ENCODE peak calls at places on chromosome 21, in seven cellular contexts. G is esophagus muscularis mucosa; D is lower lobe of right lung; R is neuronal stem cell; L is PC-9; K is GM23338; J is CD8-positive, alpha-beta memory T cell. C is an unnamed sample.
A peak's percentile ranks its signal among the peaks of the same experiment; 100 is the strongest.

GRCh38 chr21:42040411-42041180 is 30.4 kb upstream of the ZBTB21 start:
- DNase-seq in R (no peak), G (no peak), D (peak; percentile 24), J (no peak), L (peak; percentile 90), K (no peak), C (no peak)

GRCh38 chr21:25639167-25639921 is at the start of gene JAM2:
- DNase-seq in K (peak; percentile 75), J (peak; percentile 23), D (peak; percentile 48), R (peak; percentile 51), L (no peak), G (no peak), C (peak; percentile 3)

GRCh38 chr21:18893411-18893810 is 489.8 kb upstream of the TMPRSS15 start:
- DNase-seq in J (no peak), R (no peak), L (no peak), G (no peak), K (no peak), D (no peak), C (no peak)

GRCh38 chr21:42799948-42800347 is 79.4 kb downstream of the WDR4 start:
- DNase-seq in L (no peak), R (no peak), J (no peak), D (no peak), G (no peak), K (no peak), C (no peak)

GRCh38 chr21:42777064-42777756 is 102.1 kb downstream of the WDR4 start:
- DNase-seq in L (no peak), J (no peak), K (no peak), R (no peak), D (peak; percentile 22), G (no peak), C (no peak)

GRCh38 chr21:21387891-21388290 is 389.7 kb downstream of the NCAM2 start:
- DNase-seq in R (no peak), G (no peak), J (no peak), K (no peak), D (no peak), L (no peak), C (no peak)

GRCh38 chr21:40130476-40130875 is 263.2 kb downstream of the PCP4 start:
- DNase-seq in J (no peak), G (no peak), D (no peak), L (no peak), R (no peak), K (no peak), C (no peak)

GRCh38 chr21:38264581-38264980 is 7.8 kb downstream of the KCNJ15 start:
- DNase-seq in D (no peak), J (no peak), R (no peak), G (no peak), K (no peak), L (no peak), C (no peak)

GRCh38 chr21:25573409-25574206 is 33.7 kb downstream of the MRPL39 start:
- DNase-seq in R (no peak), J (peak; percentile 3), G (no peak), K (no peak), L (peak; percentile 56), D (no peak), C (peak; percentile 65)

GRCh38 chr21:29786509-29786908 is 153.3 kb downstream of the GRIK1 start:
- DNase-seq in J (no peak), L (no peak), K (no peak), D (no peak), G (no peak), R (no peak), C (no peak)

GRCh38 chr21:42114646-42115045 is 43.5 kb downstream of the UMODL1 start:
- DNase-seq in G (no peak), D (no peak), R (no peak), J (no peak), K (no peak), L (no peak), C (no peak)

GRCh38 chr21:36079010-36079649 is 9.3 kb downstream of the CBR1 start:
- DNase-seq in D (peak; percentile 63), G (no peak), R (no peak), K (no peak), J (no peak), L (no peak), C (no peak)

GRCh38 chr21:32412998-32413504 is 545 bp downstream of the EVA1C start:
- DNase-seq in R (no peak), K (peak; percentile 63), G (no peak), J (no peak), L (no peak), D (peak; percentile 80), C (no peak)

GRCh38 chr21:37536616-37537278 is 170.2 kb downstream of the DYRK1A start:
- DNase-seq in L (no peak), K (peak; percentile 51), J (no peak), G (peak; percentile 45), D (no peak), R (no peak), C (no peak)

GRCh38 chr21:36981977-36982700 is 15.7 kb upstream of the HLCS start:
- DNase-seq in R (no peak), G (no peak), J (no peak), D (no peak), L (no peak), K (no peak), C (no peak)

GRCh38 chr21:29873908-29874307 is 65.9 kb downstream of the GRIK1 start:
- DNase-seq in G (no peak), D (no peak), R (no peak), J (no peak), L (no peak), K (peak; percentile 45), C (no peak)

DNA sequence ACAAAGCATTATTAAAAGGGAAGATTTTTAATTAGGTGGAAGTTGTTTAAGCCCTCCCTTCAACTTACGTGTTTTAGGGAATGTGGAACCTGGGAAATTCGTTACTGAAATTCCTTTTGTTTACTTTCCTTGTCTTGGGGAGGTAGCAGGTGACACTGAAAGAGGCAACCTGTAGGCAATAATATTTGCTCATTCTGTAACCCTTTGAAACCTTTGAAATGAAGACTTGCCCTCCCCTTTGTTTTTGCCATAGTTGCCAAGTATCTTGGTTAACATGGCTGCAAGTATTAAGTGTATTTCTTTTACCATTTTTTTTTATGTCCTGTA is 1.7 kb downstream of the MRPS6 start:
- DNase-seq in G (no peak), K (no peak), L (no peak), D (no peak), R (no peak), J (no peak), C (no peak)
- H3K4me1 ChIP-seq in G (peaks cover 64% of the 10 kb centered on the region), K (peaks cover 32% of the 10 kb centered on the region), L (peaks cover 33% of the 10 kb centered on the region), D (peaks cover 41% of the 10 kb centered on the region), R (peaks cover 18% of the 10 kb centered on the region), J (peaks cover 56% of the 10 kb centered on the region), C (peaks cover 58% of the 10 kb centered on the region)

DNA sequence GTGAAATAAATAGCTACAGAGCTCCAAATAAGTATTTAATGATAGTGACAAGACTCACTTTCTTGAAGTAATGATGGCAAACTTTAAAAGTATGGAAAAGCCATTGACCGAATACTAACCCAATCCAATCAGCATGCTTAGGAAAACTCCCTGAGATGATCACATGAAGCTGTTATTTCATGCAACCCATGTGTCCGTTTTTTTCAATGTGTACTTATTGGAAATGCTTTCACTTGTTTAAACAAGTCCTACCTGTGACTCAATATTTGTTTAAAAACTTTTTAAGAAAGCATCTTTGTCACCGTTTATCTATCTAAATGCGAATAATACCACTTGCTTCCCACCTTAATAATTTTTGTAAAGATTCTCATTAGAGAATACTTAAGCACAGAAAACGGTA is 185.8 kb downstream of the NRIP1 start:
- DNase-seq in L (peak; percentile 47), J (no peak), R (no peak), D (no peak), G (no peak), K (no peak), C (no peak)
- H3K4me1 ChIP-seq in L (peaks cover 84% of the 10 kb centered on the region), J (no peaks in the 10 kb centered on the region), R (peaks cover 25% of the 10 kb centered on the region), D (peaks cover 15% of the 10 kb centered on the region), G (peaks cover 33% of the 10 kb centered on the region), K (no peaks in the 10 kb centered on the region), C (no peaks in the 10 kb centered on the region)

DNA sequence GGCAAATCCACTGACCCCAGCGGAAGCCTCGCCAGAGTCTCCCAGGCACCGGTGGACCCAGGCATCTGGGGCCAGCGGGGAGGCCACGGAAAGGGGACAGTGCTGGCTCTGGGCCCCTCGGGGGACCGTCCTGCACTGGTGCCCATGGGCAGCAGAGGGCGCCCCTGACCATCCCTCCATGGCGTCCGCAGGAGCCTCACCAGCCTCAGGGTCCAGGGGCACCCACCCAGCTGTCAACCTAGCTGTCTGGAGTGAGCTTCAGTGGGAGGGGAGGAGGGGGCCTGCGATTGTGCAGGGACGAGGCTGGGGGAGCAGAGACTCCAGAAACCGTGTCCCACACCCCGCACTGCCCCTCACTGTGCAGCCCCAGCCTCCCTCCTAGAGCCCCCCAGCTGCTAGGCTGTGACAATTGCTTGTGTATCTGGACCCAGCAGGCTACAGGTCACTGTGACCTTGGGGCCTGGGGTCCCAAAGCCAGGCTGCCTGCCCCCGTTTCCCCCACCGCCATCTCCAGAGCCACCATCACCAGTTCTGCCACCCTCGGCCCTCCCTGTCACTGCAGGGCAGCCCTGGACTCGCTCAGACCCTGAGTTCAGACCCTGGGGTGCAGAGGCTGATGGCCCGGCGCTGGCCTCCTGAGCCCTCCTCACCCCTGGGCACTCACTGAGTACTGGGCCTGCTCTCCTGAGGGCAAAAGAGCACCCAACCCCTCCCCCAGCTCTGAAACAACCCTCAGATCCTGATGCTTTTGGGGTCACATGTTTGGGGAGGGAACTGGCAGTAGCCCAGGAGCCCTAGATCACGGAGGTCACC is 10.7 kb upstream of the COL6A1 start:
- DNase-seq in L (no peak), R (no peak), K (peak; percentile 79), D (no peak), J (no peak), G (no peak), C (peak; percentile 24)
- H3K4me1 ChIP-seq in L (peaks cover 7% of the 10 kb centered on the region), R (peaks cover 27% of the 10 kb centered on the region), K (peaks cover 10% of the 10 kb centered on the region), D (peaks cover 48% of the 10 kb centered on the region), J (peaks cover 28% of the 10 kb centered on the region), G (peaks cover 60% of the 10 kb centered on the region), C (peaks cover 34% of the 10 kb centered on the region)

GRCh38 chr21:35020446-35020845 is 28.7 kb downstream of the RUNX1 start:
- DNase-seq in K (no peak), L (no peak), R (no peak), J (no peak), D (no peak), G (no peak), C (peak; percentile 77)

GRCh38 chr21:35023396-35024070 is 25.6 kb downstream of the RUNX1 start:
- DNase-seq in G (no peak), L (no peak), R (no peak), D (no peak), J (no peak), K (no peak), C (no peak)

GRCh38 chr21:35020902-35021301 is 28.2 kb downstream of the RUNX1 start:
- DNase-seq in D (no peak), J (no peak), L (no peak), R (no peak), K (no peak), G (no peak), C (no peak)

GRCh38 chr21:35019631-35020032 is 29.5 kb downstream of the RUNX1 start:
- DNase-seq in G (no peak), K (no peak), R (no peak), D (no peak), J (no peak), L (no peak), C (no peak)

GRCh38 chr21:35021546-35021945 is 27.6 kb downstream of the RUNX1 start:
- DNase-seq in D (no peak), J (no peak), L (no peak), R (no peak), K (no peak), G (no peak), C (no peak)
- H3K4me1 ChIP-seq in D (peaks cover 16% of the 10 kb centered on the region), J (peaks cover 76% of the 10 kb centered on the region), L (peaks cover 8% of the 10 kb centered on the region), R (no peaks in the 10 kb centered on the region), K (peaks cover 8% of the 10 kb centered on the region), G (peaks cover 2% of the 10 kb centered on the region), C (peaks cover 92% of the 10 kb centered on the region)